ENCODE peak calls at places on chromosomes 12 and 14, in six cellular contexts. V is transverse colon, E is esophagus squamous epithelium, B is cardiac muscle cell, S is GM12865, N is stomach. G is an unnamed sample.

GRCh38 chr14:95106966-95107365 is 50.4 kb downstream of the DICER1 start:
- DNase-seq in V (no peak), S (no peak), E (no peak), B (no peak), N (no peak), G (no peak)

GRCh38 chr14:101233861-101234587 is 327.3 kb upstream of the DIO3 start:
- DNase-seq in V (no peak), N (no peak), E (no peak), B (no peak), S (no peak), G (no peak)

GRCh38 chr14:63492391-63492790 is 50.8 kb downstream of the PPP2R5E start:
- DNase-seq in N (no peak), V (no peak), S (no peak), E (no peak), B (no peak), G (no peak)

GRCh38 chr14:24895622-24896021 is 154.3 kb downstream of the STXBP6 start:
- DNase-seq in N (no peak), B (no peak), S (no peak), E (no peak), V (no peak), G (no peak)

GRCh38 chr12:6465467-6466183 is 4.9 kb downstream of the VAMP1 start:
- DNase-seq in B (peak; percentile 79), E (no peak), S (peak; percentile 70), N (peak; percentile 53), V (peak; percentile 66), G (peak; percentile 72)

GRCh38 chr14:91412939-91413338 is 4.7 kb downstream of the CCDC88C start:
- DNase-seq in N (no peak), S (peak; percentile 55), B (no peak), V (no peak), E (no peak), G (no peak)

GRCh38 chr14:51490205-51490604 is 161.5 kb upstream of the FRMD6 start:
- DNase-seq in S (no peak), V (no peak), B (no peak), E (no peak), N (no peak), G (no peak)

GRCh38 chr14:104732355-104732804 is 8.4 kb downstream of the ADSS1 start:
- DNase-seq in N (peak; percentile 93), E (no peak), S (no peak), V (peak; percentile 90), B (no peak), G (no peak)

GRCh38 chr14:99229654-99230215 is 42.3 kb downstream of the BCL11B start:
- DNase-seq in B (no peak), N (no peak), S (no peak), E (no peak), V (no peak), G (no peak)

GRCh38 chr14:54127526-54127925 is 170.9 kb upstream of the BMP4 start:
- DNase-seq in E (no peak), N (no peak), S (no peak), V (no peak), B (no peak), G (no peak)

GRCh38 chr12:24069532-24070395 is 120.3 kb upstream of the SOX5 start:
- DNase-seq in E (no peak), V (peak; percentile 11), S (no peak), B (peak; percentile 39), N (no peak), G (peak; percentile 21)

GRCh38 chr12:27511031-27511722 is 12.8 kb upstream of the PPFIBP1 start:
- DNase-seq in B (no peak), V (no peak), E (no peak), S (no peak), N (no peak), G (no peak)

GRCh38 chr12:52305921-52306705 is 14.8 kb upstream of the KRT81 start:
- DNase-seq in V (no peak), S (no peak), B (no peak), E (no peak), N (no peak), G (no peak)

GRCh38 chr12:52308807-52309425 is 12.3 kb downstream of the KRT83 start:
- DNase-seq in E (no peak), V (no peak), S (no peak), N (no peak), B (no peak), G (no peak)

GRCh38 chr12:52310622-52311281 is 10.4 kb downstream of the KRT83 start:
- DNase-seq in S (no peak), E (no peak), N (no peak), B (no peak), V (no peak), G (no peak)

GRCh38 chr12:52311282-52311643 is 9.9 kb downstream of the KRT83 start:
- DNase-seq in B (no peak), V (no peak), N (no peak), E (no peak), S (no peak), G (no peak)

DNA sequence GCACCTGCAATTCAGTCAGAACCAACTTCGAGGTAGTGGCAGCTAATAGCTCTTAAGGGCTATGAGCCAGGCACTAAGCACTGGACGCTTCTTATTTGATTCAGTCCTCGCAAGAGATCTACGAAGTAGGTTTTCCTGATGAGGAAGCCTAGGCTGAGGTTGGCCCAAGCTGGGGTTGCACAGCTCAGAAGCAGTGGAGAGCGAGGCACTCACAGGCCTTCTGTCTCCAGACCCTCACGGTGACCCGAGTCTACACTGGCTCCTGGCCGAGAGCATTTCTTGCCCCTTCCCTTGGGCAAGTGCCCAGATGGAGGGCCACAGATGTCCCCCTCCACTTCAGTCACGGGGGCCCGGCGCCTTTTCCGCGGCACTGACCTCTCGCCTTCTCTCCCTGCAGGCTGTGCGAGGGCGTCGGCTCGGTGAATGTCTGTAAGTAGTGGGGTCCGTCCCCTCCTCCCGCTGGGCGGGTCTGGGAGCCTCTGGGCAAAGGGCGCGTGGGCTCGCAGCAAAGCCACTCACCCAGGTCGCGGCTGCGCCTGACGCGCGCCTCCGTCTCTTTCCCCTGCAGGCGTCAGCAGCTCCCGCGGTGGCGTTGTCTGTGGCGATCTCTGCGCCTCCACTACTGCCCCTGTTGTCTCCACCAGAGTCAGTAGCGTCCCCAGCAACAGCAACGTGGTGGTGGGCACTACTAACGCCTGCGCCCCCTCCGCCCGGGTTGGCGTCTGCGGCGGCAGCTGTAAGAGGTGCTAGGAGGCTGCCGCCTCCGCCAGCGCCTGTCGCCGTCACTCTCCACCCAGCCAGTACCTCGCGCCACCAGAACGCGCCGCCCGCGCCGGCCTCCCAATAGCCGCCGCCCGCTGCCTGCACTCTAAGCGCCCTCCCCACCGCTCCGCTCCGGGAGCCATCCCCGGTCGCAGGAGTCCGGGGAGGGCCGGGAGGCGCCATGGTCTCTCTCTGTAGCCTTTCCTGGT is 13.1 kb downstream of the KRT83 start:
- DNase-seq in E (no peak), S (no peak), B (peak; percentile 82), N (peak; percentile 67), V (peak; percentile 45), G (peak; percentile 67)
- TF ChIP-seq CTCF in E (peak; percentile 18), S (no peak), B (peak; percentile 14), N (peak; percentile 28), V (no peak), G (no peak)

DNA sequence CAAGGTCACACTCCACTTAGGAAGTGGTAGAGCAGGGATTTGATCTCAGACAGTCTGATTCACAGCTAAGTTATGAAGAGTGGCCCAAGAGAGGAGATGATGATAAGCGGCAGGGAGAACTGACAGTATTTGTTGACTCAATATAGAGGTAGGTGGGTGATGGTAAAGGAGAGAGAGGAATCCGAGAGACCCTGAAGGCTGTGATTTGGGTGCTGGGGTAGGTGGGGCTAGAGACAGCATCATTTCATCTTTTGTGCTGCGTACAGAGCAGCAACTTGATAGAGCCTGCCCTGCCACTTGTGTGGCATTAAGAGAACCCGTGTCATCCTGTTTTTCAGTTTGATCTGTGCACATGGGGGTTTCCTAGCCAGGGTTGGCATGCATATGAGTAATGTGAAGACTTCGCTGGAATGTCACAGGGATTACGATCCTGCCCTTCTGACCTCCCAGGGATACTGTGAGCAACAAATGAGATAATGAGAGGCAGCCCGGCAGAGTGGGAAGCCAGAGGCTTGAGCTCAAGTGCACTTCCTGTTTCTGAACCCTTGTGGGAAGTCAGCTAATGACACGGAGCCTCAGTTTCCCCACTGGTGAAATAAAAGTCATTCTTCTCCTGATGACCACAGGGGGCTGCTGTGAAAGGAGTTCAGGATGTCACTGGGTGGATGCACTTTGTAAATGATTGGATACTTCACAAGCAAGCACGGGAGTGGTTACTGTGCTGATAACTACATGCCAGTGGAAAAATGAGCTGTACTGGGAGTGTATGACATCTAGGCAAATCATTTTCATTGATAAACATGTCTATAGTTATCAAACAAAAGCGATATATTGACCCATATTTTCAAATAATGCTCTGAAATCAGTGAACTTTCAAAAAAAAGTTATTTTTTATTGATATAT is 59.5 kb upstream of the IGF1 start:
- DNase-seq in N (no peak), B (peak; percentile 7), E (no peak), V (no peak), S (no peak), G (peak; percentile 41)
- TF ChIP-seq CTCF in N (no peak), B (no peak), E (no peak), V (no peak), S (no peak), G (no peak)

DNA sequence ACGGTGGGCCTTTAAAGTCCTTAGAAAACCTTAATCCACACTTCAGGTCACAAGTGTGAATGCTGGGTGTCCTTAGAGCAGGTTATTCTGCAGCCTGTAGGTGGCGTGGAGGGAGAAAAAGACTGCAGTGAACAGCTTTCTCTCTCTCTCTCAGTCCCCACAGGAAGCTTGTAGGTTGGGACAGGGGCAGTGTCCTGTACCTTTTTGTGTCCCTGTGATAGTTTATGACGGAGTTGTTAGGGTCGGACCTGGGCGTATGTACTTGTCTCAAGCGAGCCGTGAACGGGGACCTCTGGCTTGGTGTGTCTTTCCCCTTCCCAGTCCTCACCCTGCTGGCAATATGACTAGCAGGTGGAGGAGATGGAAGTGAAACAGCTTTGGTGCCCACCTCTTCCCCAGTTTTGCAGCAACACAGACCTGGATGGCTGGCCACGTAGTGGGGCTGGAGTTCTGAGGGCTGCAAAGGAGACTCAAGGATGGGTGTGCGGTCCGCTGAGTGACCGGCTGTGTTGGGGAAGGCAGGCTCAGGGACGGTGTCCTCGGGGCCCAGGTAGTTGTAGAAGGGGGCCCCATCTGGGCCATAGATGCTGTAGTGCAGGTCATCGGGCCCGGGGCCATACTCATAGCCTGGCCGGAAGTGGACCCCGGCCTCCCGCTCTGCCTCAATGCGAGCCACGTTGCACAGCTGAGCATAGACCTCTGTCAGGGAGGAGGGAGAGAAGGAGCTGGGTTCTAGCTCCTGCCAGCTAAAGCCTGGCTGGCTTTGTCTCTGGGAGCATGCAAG is 8.9 kb downstream of the ISCA2 start:
- DNase-seq in S (peak; percentile 57), V (no peak), E (no peak), N (no peak), B (peak; percentile 63), G (peak; percentile 60)
- TF ChIP-seq CTCF in S (peak; percentile 65), V (peak; percentile 35), E (peak; percentile 29), N (peak; percentile 33), B (peak; percentile 63), G (peak; percentile 24)

DNA sequence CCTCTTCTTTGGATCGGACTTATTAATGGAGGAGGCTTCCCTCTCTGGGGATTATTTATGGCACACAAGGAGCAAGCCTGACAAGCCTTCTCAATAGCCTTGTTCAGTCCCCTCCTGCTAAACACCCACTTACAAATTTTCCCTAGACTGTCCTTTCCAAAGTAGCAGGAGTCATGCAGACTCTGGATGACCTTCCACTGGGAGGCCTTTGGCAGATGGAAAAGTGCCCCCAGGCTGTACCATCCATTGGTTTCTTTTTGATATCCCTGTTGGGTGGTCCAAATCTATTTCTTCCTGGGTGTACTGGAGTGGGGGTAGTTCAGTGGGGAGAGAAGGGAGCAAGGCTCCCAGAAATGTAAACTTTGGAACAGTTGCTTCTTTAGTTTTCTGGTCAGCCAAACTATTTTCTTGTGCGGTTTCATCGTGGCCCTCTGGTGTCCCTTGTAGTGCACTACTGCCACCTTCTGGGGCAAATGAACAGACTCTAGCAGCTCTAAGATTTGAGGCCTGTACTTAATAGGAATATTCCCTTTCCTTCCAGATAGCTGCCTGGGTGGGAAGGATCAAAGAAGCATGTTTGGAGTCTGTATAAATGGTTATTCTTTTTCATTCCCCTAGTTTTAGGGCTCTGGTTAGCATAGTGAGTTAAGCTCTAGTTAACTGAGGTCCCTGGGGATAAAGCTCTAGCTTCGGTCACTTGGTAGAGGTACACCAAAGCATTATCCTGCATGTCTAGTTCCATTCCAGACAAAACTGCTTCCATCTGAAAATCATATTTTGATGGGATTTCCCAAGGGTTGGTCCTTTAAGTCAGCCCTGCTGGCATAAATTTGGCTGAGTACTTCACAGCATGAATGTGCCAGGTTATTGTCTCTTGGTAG is 409.5 kb downstream of the SLC6A15 start:
- DNase-seq in S (peak; percentile 56), V (peak; percentile 20), B (peak; percentile 49), N (peak; percentile 30), E (no peak), G (peak; percentile 77)
- TF ChIP-seq CTCF in S (peak; percentile 62), V (peak; percentile 42), B (peak; percentile 75), N (peak; percentile 23), E (peak; percentile 55), G (peak; percentile 19)

G was measured in testis.